ENCODE peak calls at places on chromosomes 4 and X, in eight cellular contexts. P is fibroblast of lung, O is BJ, T is upper lobe of left lung, B is endodermal cell, G is fibroblast of the aortic adventitia, V is fibroblast of pulmonary artery, M is PC-3. L is an unnamed sample.

GRCh38 chr4:1093391-1094335 is 19.7 kb downstream of the RNF212 start:
- DNase-seq in P (no peak), O (no peak), T (no peak), B (no peak), G (no peak), V (no peak), M (no peak), L (no peak)

GRCh38 chr4:94532016-94532789 is 80.5 kb downstream of the PDLIM5 start:
- DNase-seq in P (peak), O (no peak), T (no peak), B (no peak), G (no peak), V (peak), M (peak), L (peak)

GRCh38 chr4:145203400-145203799 is 23.0 kb upstream of the OTUD4 start:
- DNase-seq in P (no peak), O (no peak), T (no peak), B (no peak), G (no peak), V (no peak), M (no peak), L (no peak)

GRCh38 chrX:153925387-153925738 is 701 bp downstream of the ARHGAP4 start:
- DNase-seq in P (no peak), O (no peak), T (no peak), B (no peak), G (no peak), V (no peak), M (no peak), L (no peak)

GRCh38 chrX:97616883-97617510 is 733.3 kb downstream of the RPA4 start:
- DNase-seq in P (peak), O (peak), T (no peak), B (no peak), G (peak), V (peak), M (peak), L (peak)

GRCh38 chrX:40394302-40394701 is 186.5 kb upstream of the ATP6AP2 start:
- DNase-seq in P (no peak), O (no peak), T (no peak), B (no peak), G (no peak), V (no peak), M (no peak), L (no peak)

GRCh38 chrX:18649498-18649951 is 22.4 kb downstream of the RS1 start:
- DNase-seq in P (no peak), O (no peak), T (peak), B (peak), G (no peak), V (no peak), M (no peak), L (no peak)

GRCh38 chrX:110825972-110826371 is 30.4 kb upstream of the CHRDL1 start:
- DNase-seq in P (no peak), O (no peak), T (no peak), B (no peak), G (no peak), V (no peak), M (no peak), L (no peak)

GRCh38 chr4:134132086-134132783 is 69.4 kb downstream of the PABPC4L start:
- DNase-seq in P (no peak), O (no peak), T (no peak), B (no peak), G (no peak), V (no peak), M (peak), L (no peak)

GRCh38 chr4:8315343-8316250 is 46.0 kb downstream of the HTRA3 start:
- DNase-seq in P (peak), O (peak), T (peak), B (peak), G (peak), V (peak), M (peak), L (peak)

GRCh38 chrX:71128166-71128833 is 9.9 kb downstream of the MED12 start:
- DNase-seq in P (no peak), O (no peak), T (no peak), B (no peak), G (peak), V (peak), M (no peak), L (no peak)

GRCh38 chr4:38572798-38573197 is 91.2 kb upstream of the KLF3 start:
- DNase-seq in P (peak), O (no peak), T (no peak), B (no peak), G (peak), V (no peak), M (no peak), L (no peak)

GRCh38 chr4:100721077-100721476 is 203.3 kb upstream of the EMCN start:
- DNase-seq in P (no peak), O (no peak), T (no peak), B (no peak), G (no peak), V (no peak), M (no peak), L (no peak)

GRCh38 chr4:73866236-73866635 is 3.0 kb upstream of the CXCL1 start:
- DNase-seq in P (no peak), O (no peak), T (no peak), B (no peak), G (no peak), V (no peak), M (no peak), L (no peak)

GRCh38 chrX:18996536-18996935 is 12.6 kb upstream of the PHKA2 start:
- DNase-seq in P (no peak), O (no peak), T (no peak), B (no peak), G (no peak), V (no peak), M (peak), L (no peak)

GRCh38 chr4:26051278-26051677 is 137.3 kb downstream of the SMIM20 start:
- DNase-seq in P (peak), O (no peak), T (no peak), B (no peak), G (no peak), V (no peak), M (no peak), L (no peak)

GRCh38 chr4:95124906-95125504 is 367.2 kb downstream of the BMPR1B start:
- DNase-seq in P (peak), O (no peak), T (no peak), B (peak), G (peak), V (peak), M (peak), L (peak)

GRCh38 chrX:115058276-115058675 is 40.9 kb upstream of the IL13RA2 start:
- DNase-seq in P (peak), O (peak), T (no peak), B (no peak), G (peak), V (peak), M (peak), L (peak)

GRCh38 chr4:118417325-118417724 is 64.5 kb upstream of the PRSS12 start:
- DNase-seq in P (peak), O (peak), T (no peak), B (no peak), G (peak), V (no peak), M (no peak), L (peak)

GRCh38 chr4:183610613-183611012 is 48.4 kb downstream of the RWDD4 start:
- DNase-seq in P (peak), O (no peak), T (no peak), B (no peak), G (peak), V (peak), M (no peak), L (no peak)

GRCh38 chr4:58113083-58113482 is 1002.9 kb upstream of the IGFBP7 start:
- DNase-seq in P (no peak), O (no peak), T (no peak), B (no peak), G (no peak), V (no peak), M (no peak), L (no peak)

GRCh38 chr4:184403384-184403781 is 71.0 kb downstream of the IRF2 start:
- DNase-seq in P (no peak), O (no peak), T (no peak), B (no peak), G (no peak), V (no peak), M (no peak), L (no peak)

GRCh38 chr4:145602129-145602760 is 16.9 kb upstream of the MMAA start:
- DNase-seq in P (no peak), O (no peak), T (no peak), B (no peak), G (no peak), V (no peak), M (peak), L (no peak)

GRCh38 chrX:124346064-124346876 is at the start of gene SH2D1A:
- DNase-seq in P (no peak), O (no peak), T (peak), B (no peak), G (no peak), V (no peak), M (no peak), L (no peak)

GRCh38 chrX:125577479-125577878 is 257.8 kb downstream of the TEX13C start:
- DNase-seq in P (no peak), O (no peak), T (no peak), B (no peak), G (no peak), V (no peak), M (no peak), L (no peak)

GRCh38 chrX:131762802-131763234 is 218.9 kb downstream of the OR13H1 start:
- DNase-seq in P (no peak), O (no peak), T (no peak), B (no peak), G (peak), V (no peak), M (peak), L (no peak)

GRCh38 chr4:107034091-107034698 is 1.9 kb downstream of the DKK2 start:
- DNase-seq in P (peak), O (no peak), T (peak), B (peak), G (peak), V (no peak), M (no peak), L (no peak)

GRCh38 chr4:1323635-1324442 is 23.2 kb upstream of the UVSSA start:
- DNase-seq in P (peak), O (peak), T (no peak), B (no peak), G (peak), V (peak), M (peak), L (peak)

GRCh38 chr4:87073570-87074470 is 139.0 kb downstream of the AFF1 start:
- DNase-seq in P (peak), O (no peak), T (no peak), B (no peak), G (peak), V (no peak), M (peak), L (no peak)

GRCh38 chr4:89434364-89434988 is 126.9 kb upstream of the GPRIN3 start:
- DNase-seq in P (peak), O (no peak), T (no peak), B (no peak), G (peak), V (peak), M (peak), L (peak)

GRCh38 chr4:3777669-3778068 is 11.5 kb downstream of the ADRA2C start:
- DNase-seq in P (no peak), O (no peak), T (no peak), B (no peak), G (no peak), V (no peak), M (no peak), L (no peak)

GRCh38 chrX:120290107-120290506 is 21.2 kb downstream of the TMEM255A start:
- DNase-seq in P (no peak), O (no peak), T (no peak), B (no peak), G (no peak), V (no peak), M (no peak), L (no peak)

GRCh38 chr4:138095378-138095777 is 146.8 kb downstream of the SLC7A11 start:
- DNase-seq in P (no peak), O (no peak), T (no peak), B (no peak), G (no peak), V (no peak), M (no peak), L (no peak)
- H3K4me3 ChIP-seq in P (no peak), O (no peak), T (no peak), B (no peak), G (no peak), V (no peak), M (no peak), L (no peak)

DNA sequence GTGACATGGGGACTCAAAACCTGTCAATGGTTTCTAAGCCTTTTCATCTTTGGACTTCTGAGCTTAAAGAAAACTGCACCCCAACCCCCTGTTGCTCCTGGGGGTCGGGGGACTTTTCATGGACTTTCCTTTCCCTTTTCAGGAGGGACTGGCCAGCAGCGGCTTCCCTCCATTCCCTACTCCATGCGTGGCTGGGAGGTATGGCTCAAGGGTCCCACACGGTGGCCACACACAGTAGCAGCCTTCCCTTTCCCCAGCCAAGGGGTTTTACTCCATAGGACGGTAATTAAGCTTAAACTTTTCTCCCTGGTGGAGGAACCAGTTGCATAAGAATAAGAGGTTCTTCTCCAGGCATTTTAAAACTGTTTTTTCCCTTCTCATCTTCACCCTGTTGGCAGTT is 325.5 kb downstream of the TLL1 start:
- DNase-seq in P (no peak), O (no peak), T (no peak), B (peak), G (no peak), V (no peak), M (no peak), L (no peak)
- TF ChIP-seq CTCF in P (no peak), O (no peak), T (no peak), B (peak), G (no peak), V (no peak), M (no peak), L (no peak)

GRCh38 chrX:9467751-9468150 is 2.9 kb downstream of the TBL1X start:
- DNase-seq in P (no peak), O (no peak), T (no peak), B (peak), G (no peak), V (no peak), M (no peak), L (no peak)

GRCh38 chrX:9466115-9466495 is 1.2 kb downstream of the TBL1X start:
- DNase-seq in P (peak), O (no peak), T (peak), B (peak), G (no peak), V (no peak), M (peak), L (no peak)

GRCh38 chrX:9467181-9467580 is 2.3 kb downstream of the TBL1X start:
- DNase-seq in P (peak), O (no peak), T (no peak), B (no peak), G (no peak), V (no peak), M (no peak), L (no peak)

GRCh38 chrX:9465380-9466114 is 689 bp downstream of the TBL1X start:
- DNase-seq in P (no peak), O (no peak), T (peak), B (peak), G (no peak), V (no peak), M (no peak), L (no peak)

DNA sequence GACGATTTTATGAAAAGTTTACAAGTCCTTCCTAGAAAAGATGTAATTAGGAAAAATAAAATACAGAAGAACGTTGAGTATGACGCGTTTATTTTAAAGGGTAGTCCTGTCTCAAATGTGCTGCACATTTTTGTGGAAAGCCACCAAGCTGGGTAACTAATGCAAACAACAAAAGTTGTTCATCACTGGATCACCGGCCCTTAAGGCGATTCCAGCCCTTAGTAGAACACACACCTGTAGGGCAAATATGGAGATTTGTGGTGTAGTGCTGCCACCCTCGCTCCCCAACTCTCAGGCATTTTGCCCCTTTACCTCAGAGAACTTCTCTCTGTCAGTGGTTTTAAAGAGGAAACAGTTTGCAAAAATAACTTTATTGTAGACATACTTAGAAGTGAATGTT is 1.9 kb downstream of the TBL1X start:
- DNase-seq in P (no peak), O (no peak), T (no peak), B (no peak), G (no peak), V (no peak), M (peak), L (no peak)
- H3K4me3 ChIP-seq in P (peak), O (peak), T (peak), B (peak), G (peak), V (peak), M (peak), L (peak)

GRCh38 chr4:53009824-53010223 is 147.7 kb downstream of the RASL11B start:
- DNase-seq in P (no peak), O (no peak), T (no peak), B (no peak), G (no peak), V (peak), M (no peak), L (no peak)
- TF ChIP-seq CTCF in P (no peak), O (no peak), T (no peak), B (no peak), G (no peak), V (no peak), M (no peak), L (no peak)